ENCODE peak calls at places on chromosomes 6 and 20, in ten cellular contexts. Y is left ventricle myocardium inferior, C is brain microvascular endothelial cell, W is GM12865, S is right lobe of liver, G is NB4, B is upper lobe of left lung, O is foreskin fibroblast, K is H1, Q is BE2C. R is an unnamed sample.

GRCh38 chr6:2661651-2662050 is 89.1 kb downstream of the MYLK4 start:
- DNase-seq in B (no peak), Y (no peak), Q (no peak), O (no peak), W (no peak), G (no peak), S (no peak), K (no peak), C (no peak), R (no peak)

GRCh38 chr6:160088069-160088773 is 33.4 kb upstream of the SLC22A1 start:
- DNase-seq in S (no peak), C (peak), Y (peak), G (peak), O (peak), W (no peak), K (no peak), Q (peak), B (no peak), R (peak)

GRCh38 chr20:61043681-61044080 is 208.4 kb upstream of the CDH4 start:
- DNase-seq in Y (no peak), C (no peak), Q (no peak), B (no peak), G (no peak), O (no peak), K (no peak), W (no peak), S (no peak), R (no peak)

GRCh38 chr6:129108337-129108736 is 225.4 kb downstream of the LAMA2 start:
- DNase-seq in C (no peak), O (no peak), Q (no peak), W (no peak), B (no peak), G (no peak), Y (no peak), K (no peak), S (no peak), R (no peak)

GRCh38 chr6:42424906-42425474 is 26.7 kb downstream of the TRERF1 start:
- DNase-seq in W (no peak), K (no peak), O (no peak), B (no peak), C (no peak), S (no peak), Q (no peak), Y (no peak), G (no peak), R (no peak)

GRCh38 chr20:10449270-10449669 is 14.2 kb downstream of the SLX4IP start:
- DNase-seq in B (no peak), W (no peak), S (no peak), G (no peak), Y (no peak), Q (no peak), K (no peak), O (no peak), C (no peak), R (no peak)

GRCh38 chr6:842141-842540 is 149.2 kb upstream of the EXOC2 start:
- DNase-seq in K (no peak), Q (no peak), Y (no peak), O (no peak), S (no peak), W (no peak), G (no peak), B (no peak), C (no peak), R (peak)

GRCh38 chr6:108168980-108169800 is 3.4 kb downstream of the NR2E1 start:
- DNase-seq in Q (peak), S (peak), B (peak), Y (no peak), O (no peak), K (no peak), W (no peak), C (no peak), G (peak), R (no peak)

GRCh38 chr20:38536310-38536709 is 44.7 kb upstream of the ADIG start:
- DNase-seq in Q (no peak), Y (no peak), W (no peak), C (no peak), O (peak), K (no peak), S (no peak), B (no peak), G (no peak), R (peak)

GRCh38 chr6:107965746-107966145 is 7.7 kb upstream of the SEC63 start:
- DNase-seq in B (no peak), S (no peak), C (no peak), K (no peak), G (no peak), Y (no peak), O (peak), Q (no peak), W (no peak), R (no peak)

GRCh38 chr6:169983651-169984050 is 232.2 kb downstream of the ERMARD start:
- DNase-seq in K (no peak), S (no peak), Q (no peak), G (no peak), W (no peak), B (no peak), Y (no peak), O (no peak), C (no peak), R (no peak)

GRCh38 chr6:128659878-128660622 is 139.7 kb upstream of the PTPRK start:
- DNase-seq in Y (no peak), C (no peak), Q (no peak), G (no peak), W (no peak), O (no peak), K (no peak), S (no peak), B (no peak), R (no peak)

GRCh38 chr6:125300992-125301434 is 754 bp downstream of the HDDC2 start:
- DNase-seq in B (no peak), Q (no peak), C (peak), G (peak), S (no peak), O (peak), K (no peak), Y (no peak), W (no peak), R (peak)

GRCh38 chr20:57594092-57594911 is 25.9 kb downstream of the ZBP1 start:
- DNase-seq in Q (peak), Y (peak), S (peak), G (peak), K (peak), O (peak), W (peak), B (peak), C (no peak), R (peak)

GRCh38 chr6:139016337-139017213 is 12.0 kb upstream of the ABRACL start:
- DNase-seq in B (no peak), K (no peak), C (no peak), G (peak), S (no peak), Y (no peak), Q (no peak), W (peak), O (no peak), R (no peak)

GRCh38 chr6:43820486-43820885 is 50.5 kb downstream of the VEGFA start:
- DNase-seq in S (no peak), C (no peak), Q (no peak), O (no peak), W (no peak), Y (no peak), K (no peak), G (no peak), B (no peak), R (no peak)

GRCh38 chr6:163260111-163260895 is 154.2 kb upstream of the QKI start:
- DNase-seq in Y (no peak), S (no peak), K (peak), C (peak), O (no peak), Q (peak), W (no peak), B (peak), G (peak), R (peak)

GRCh38 chr6:3423439-3424184 is 33.2 kb downstream of the SLC22A23 start:
- DNase-seq in K (no peak), S (no peak), Y (no peak), Q (no peak), W (no peak), C (no peak), O (no peak), G (no peak), B (no peak), R (no peak)

GRCh38 chr6:39899540-39900295 is 34.5 kb downstream of the MOCS1 start:
- DNase-seq in O (no peak), G (no peak), C (no peak), Q (no peak), K (no peak), B (no peak), S (no peak), Y (no peak), W (no peak), R (no peak)

GRCh38 chr6:113495521-113495920 is 361.6 kb upstream of the MARCKS start:
- DNase-seq in W (no peak), B (no peak), S (no peak), Q (no peak), O (peak), Y (no peak), G (no peak), K (no peak), C (peak), R (peak)

GRCh38 chr20:31595654-31596411 is 9.3 kb upstream of the ID1 start:
- DNase-seq in G (no peak), S (peak), O (peak), K (peak), W (no peak), Q (peak), C (no peak), Y (peak), B (peak), R (peak)

GRCh38 chr6:28802417-28803336 is 121.1 kb downstream of the TRIM27 start:
- DNase-seq in Q (peak), K (peak), G (peak), Y (no peak), S (no peak), O (peak), B (no peak), C (peak), W (peak), R (peak)
- H3K4me3 ChIP-seq in Q (peak), K (peak), G (peak), Y (no peak), S (no peak), O (no peak), B (no peak), C (no peak), W (no peak), R (no peak)

GRCh38 chr6:36976005-36976261 is 10.1 kb downstream of the MTCH1 start:
- DNase-seq in S (no peak), G (no peak), C (no peak), Q (no peak), O (no peak), B (no peak), Y (no peak), K (no peak), W (no peak), R (no peak)

GRCh38 chr6:36976509-36976908 is 9.5 kb downstream of the MTCH1 start:
- DNase-seq in C (no peak), Q (no peak), Y (no peak), K (no peak), S (no peak), G (no peak), W (no peak), O (no peak), B (no peak), R (no peak)

GRCh38 chr6:36976931-36977330 is 9.1 kb downstream of the MTCH1 start:
- DNase-seq in Q (no peak), C (no peak), W (no peak), Y (no peak), S (no peak), B (no peak), G (no peak), K (no peak), O (no peak), R (no peak)

GRCh38 chr6:36978687-36979086 is 7.3 kb downstream of the MTCH1 start:
- DNase-seq in G (no peak), K (no peak), B (no peak), S (no peak), Y (no peak), Q (no peak), C (no peak), O (no peak), W (no peak), R (no peak)

GRCh38 chr6:36977470-36977941 is 8.5 kb downstream of the MTCH1 start:
- DNase-seq in Q (peak), C (no peak), O (no peak), B (peak), K (no peak), S (no peak), Y (no peak), G (peak), W (peak), R (no peak)
- TF ChIP-seq CTCF in Q (peak), C (peak), O (peak), B (no peak), K (peak), S (peak), Y (peak), G (peak), W (peak), R (peak)

GRCh38 chr6:133854167-133854632 is 34.7 kb upstream of the TCF21 start:
- DNase-seq in S (no peak), Q (no peak), K (no peak), W (no peak), G (no peak), Y (no peak), O (peak), B (no peak), C (no peak), R (no peak)
- H3K4me3 ChIP-seq in S (no peak), Q (no peak), K (peak), W (no peak), G (no peak), Y (peak), O (no peak), B (no peak), C (peak), R (peak)

GRCh38 chr6:161138545-161139303 is 135.1 kb downstream of the AGPAT4 start:
- DNase-seq in Y (no peak), S (no peak), K (no peak), O (no peak), Q (no peak), G (no peak), C (no peak), B (peak), W (no peak), R (no peak)
- TF ChIP-seq CTCF in Y (no peak), S (no peak), K (no peak), O (no peak), Q (no peak), G (no peak), C (no peak), B (no peak), W (no peak), R (no peak)

GRCh38 chr20:35601021-35601973 is 14.3 kb upstream of the SPAG4 start:
- DNase-seq in K (no peak), G (peak), Y (peak), Q (peak), W (peak), C (peak), B (peak), O (peak), S (peak), R (peak)
- H3K4me3 ChIP-seq in K (peak), G (no peak), Y (peak), Q (peak), W (peak), C (peak), B (peak), O (peak), S (peak), R (peak)

GRCh38 chr6:32153835-32154513 is at the start of gene PPT2:
- DNase-seq in W (peak), Y (peak), O (peak), Q (peak), G (peak), S (peak), K (peak), C (peak), B (peak), R (peak)

GRCh38 chr6:32156891-32157290 is 3.0 kb downstream of the PPT2 start:
- DNase-seq in Y (no peak), B (no peak), O (no peak), W (no peak), G (no peak), K (no peak), C (no peak), S (no peak), Q (no peak), R (no peak)

GRCh38 chr6:32153252-32153834 is 598 bp upstream of the PPT2 start:
- DNase-seq in K (no peak), W (no peak), S (no peak), Y (no peak), B (peak), G (no peak), Q (peak), O (no peak), C (peak), R (no peak)

GRCh38 chr6:32154514-32155161 is 697 bp downstream of the PPT2 start:
- DNase-seq in W (peak), S (peak), B (peak), Q (peak), G (peak), C (peak), Y (peak), O (peak), K (no peak), R (peak)

DNA sequence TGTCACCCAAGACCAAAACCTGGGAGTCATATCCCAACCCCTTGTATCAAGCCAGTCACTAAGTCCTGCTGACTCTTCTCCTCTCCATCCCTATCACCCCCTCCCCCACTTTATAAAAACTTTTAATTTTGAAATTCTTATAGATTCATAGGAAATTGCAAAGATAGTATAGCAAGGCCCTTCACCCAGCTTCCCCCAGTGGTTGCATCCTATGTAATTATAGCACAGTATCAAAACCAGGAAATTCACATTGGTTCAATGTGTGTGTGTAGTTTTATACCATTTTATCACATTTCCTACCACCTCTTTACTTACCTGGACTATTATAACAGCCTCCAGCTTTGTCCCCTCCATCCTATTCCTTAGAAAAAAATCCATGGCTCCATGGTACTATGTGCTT is 4.1 kb downstream of the PPT2 start:
- DNase-seq in G (no peak), O (no peak), Y (no peak), Q (no peak), C (no peak), S (no peak), K (no peak), W (no peak), B (no peak), R (no peak)
- TF ChIP-seq CTCF in G (no peak), O (no peak), Y (no peak), Q (no peak), C (no peak), S (no peak), K (no peak), W (no peak), B (no peak), R (no peak)

GRCh38 chr20:20894753-20895152 is 182.3 kb upstream of the RALGAPA2 start:
- DNase-seq in C (no peak), W (no peak), S (no peak), G (no peak), K (no peak), B (peak), Q (no peak), Y (peak), O (no peak), R (no peak)
- H3K4me3 ChIP-seq in C (no peak), W (no peak), S (no peak), G (no peak), K (no peak), B (no peak), Q (no peak), Y (no peak), O (no peak), R (no peak)

GRCh38 chr20:62625516-62625915 is 16.8 kb upstream of the SLCO4A1 start:
- DNase-seq in O (no peak), S (no peak), G (no peak), Y (no peak), K (no peak), B (peak), C (no peak), W (no peak), Q (no peak), R (no peak)

GRCh38 chr20:62625921-62626547 is 16.3 kb upstream of the SLCO4A1 start:
- DNase-seq in Q (no peak), W (no peak), O (no peak), B (peak), K (no peak), Y (no peak), C (no peak), G (peak), S (no peak), R (no peak)

GRCh38 chr20:62629864-62630470 is 12.3 kb upstream of the SLCO4A1 start:
- DNase-seq in Q (no peak), Y (no peak), K (no peak), B (peak), C (no peak), G (no peak), W (no peak), S (no peak), O (no peak), R (no peak)

GRCh38 chr20:62628691-62629090 is 13.6 kb upstream of the SLCO4A1 start:
- DNase-seq in W (no peak), G (no peak), S (no peak), C (no peak), Q (no peak), Y (no peak), B (no peak), O (no peak), K (no peak), R (no peak)

GRCh38 chr20:62627901-62628612 is 14.2 kb upstream of the SLCO4A1 start:
- DNase-seq in O (peak), S (no peak), K (no peak), G (no peak), W (peak), Q (no peak), C (no peak), Y (no peak), B (no peak), R (peak)
- TF ChIP-seq CTCF in O (no peak), S (no peak), K (no peak), G (no peak), W (no peak), Q (no peak), C (no peak), Y (no peak), B (no peak), R (no peak)

DNA sequence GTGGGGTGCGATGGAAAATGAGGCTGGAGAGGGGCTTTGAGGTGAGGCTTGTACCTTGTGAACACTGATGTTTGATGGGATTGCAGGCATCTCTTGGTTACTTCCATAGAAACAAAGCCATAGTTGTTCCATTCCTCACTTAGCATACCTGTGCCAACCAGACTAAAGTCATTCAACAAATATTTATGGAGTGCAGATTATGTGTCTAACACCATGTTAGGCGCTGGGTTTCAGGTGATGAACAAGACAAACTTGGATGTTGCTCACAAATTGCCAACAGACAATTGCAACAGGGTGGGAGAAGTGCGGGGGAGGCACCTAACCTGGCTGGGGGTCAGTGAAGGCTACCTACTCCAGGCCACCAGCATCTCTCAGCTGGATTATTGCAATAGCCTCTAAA is 1.5 kb downstream of the TTPAL start:
- DNase-seq in Y (no peak), O (no peak), K (no peak), W (no peak), C (no peak), B (no peak), Q (no peak), S (no peak), G (no peak), R (no peak)
- H3K4me3 ChIP-seq in Y (no peak), O (no peak), K (no peak), W (no peak), C (no peak), B (no peak), Q (no peak), S (no peak), G (no peak), R (no peak)

DNA sequence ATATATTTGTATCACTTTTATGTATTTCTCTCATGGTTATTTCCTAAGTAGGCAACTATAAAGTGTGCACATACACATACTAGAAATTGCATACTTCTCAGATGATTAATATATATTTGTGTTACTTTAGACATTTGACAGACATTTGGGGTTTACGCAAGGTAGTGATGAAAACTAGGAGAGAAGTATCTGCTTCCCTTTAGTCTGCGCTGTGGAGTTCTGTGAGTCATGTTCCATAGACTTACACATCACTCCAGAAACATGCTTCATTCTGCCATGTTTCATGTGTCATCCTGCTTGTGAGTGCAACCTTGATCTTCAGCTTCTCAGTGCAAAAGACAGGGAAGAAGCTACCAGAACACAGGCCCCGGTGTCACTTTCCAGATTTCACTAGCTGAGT is 200.7 kb upstream of the BMP2 start:
- DNase-seq in S (no peak), Y (no peak), W (no peak), B (no peak), Q (no peak), O (peak), G (peak), C (peak), K (no peak), R (peak)
- TF ChIP-seq CTCF in S (no peak), Y (no peak), W (no peak), B (no peak), Q (no peak), O (no peak), G (no peak), C (peak), K (no peak), R (no peak)